ENCODE peak calls at places on chromosomes 11 and 22, in eight cellular contexts. E is right lobe of liver, O is endothelial cell of umbilical vein, N is ovary, I is A549, D is breast epithelium, Y is heart left ventricle, J is stomach. F is an unnamed sample.

GRCh38 chr11:60345489-60345888 is 18.4 kb downstream of the MS4A6E start:
- DNase-seq in J (peak; percentile 46), E (peak; percentile 55), Y (no peak), N (no peak), O (peak; percentile 54), D (no peak), I (no peak), F (no peak)

GRCh38 chr22:29032584-29032983 is 29.0 kb downstream of the C22orf31 start:
- DNase-seq in N (no peak), E (peak; percentile 49), D (no peak), O (peak; percentile 57), I (no peak), Y (no peak), J (peak; percentile 34), F (peak; percentile 47)

GRCh38 chr22:19201858-19202798 is 23.6 kb upstream of the SLC25A1 start:
- DNase-seq in O (no peak), Y (no peak), J (no peak), D (peak; percentile 64), I (no peak), E (peak; percentile 42), N (no peak), F (no peak)

GRCh38 chr11:10561043-10561818 is 7.2 kb downstream of the LYVE1 start:
- DNase-seq in D (no peak), Y (no peak), I (no peak), J (no peak), E (no peak), N (no peak), O (no peak), F (no peak)

GRCh38 chr11:47514825-47515647 is 37.9 kb downstream of the CELF1 start:
- DNase-seq in E (no peak), O (peak; percentile 17), D (no peak), N (no peak), Y (no peak), I (no peak), J (no peak), F (no peak)

GRCh38 chr22:12601870-12602779 is 2925.9 kb upstream of the OR11H1 start:
- DNase-seq in I (no peak), E (no peak), N (no peak), J (peak; percentile 29), Y (peak; percentile 28), D (no peak), O (no peak), F (peak; percentile 87)

GRCh38 chr22:20956258-20957117 is 10.6 kb upstream of the AIFM3 start:
- DNase-seq in E (no peak), Y (no peak), I (peak; percentile 23), O (no peak), J (no peak), N (no peak), D (no peak), F (peak; percentile 43)

GRCh38 chr11:4026389-4026788 is 68.2 kb upstream of the RRM1 start:
- DNase-seq in I (no peak), N (no peak), D (no peak), O (peak; percentile 13), Y (no peak), J (no peak), E (no peak), F (no peak)

GRCh38 chr11:59761985-59762384 is 6.8 kb downstream of the STX3 start:
- DNase-seq in O (no peak), Y (peak; percentile 32), D (no peak), I (no peak), J (no peak), E (no peak), N (no peak), F (no peak)

GRCh38 chr22:19978748-19979147 is 37.1 kb upstream of the TXNRD2 start:
- DNase-seq in D (no peak), E (no peak), Y (no peak), J (no peak), N (no peak), I (no peak), O (no peak), F (peak; percentile 66)

GRCh38 chr11:114316980-114317675 is 20.9 kb downstream of the NNMT start:
- DNase-seq in O (no peak), I (no peak), D (no peak), E (no peak), Y (no peak), J (no peak), N (no peak), F (no peak)

GRCh38 chr22:45515678-45516077 is 13.0 kb downstream of the FBLN1 start:
- DNase-seq in E (no peak), D (no peak), I (no peak), J (no peak), Y (no peak), O (no peak), N (no peak), F (no peak)

GRCh38 chr11:94770563-94771120 is 2.5 kb downstream of the AMOTL1 start:
- DNase-seq in D (no peak), I (no peak), O (no peak), N (no peak), J (no peak), E (no peak), Y (no peak), F (no peak)

GRCh38 chr11:113419426-113420003 is 31.9 kb downstream of the ANKK1 start:
- DNase-seq in Y (no peak), I (no peak), O (no peak), J (no peak), E (no peak), D (no peak), N (no peak), F (no peak)

GRCh38 chr11:126385991-126386728 is 30.7 kb downstream of the ST3GAL4 start:
- DNase-seq in E (no peak), J (no peak), N (no peak), D (peak; percentile 36), I (no peak), Y (no peak), O (no peak), F (no peak)

GRCh38 chr11:1717745-1718144 is 20.8 kb downstream of the KRTAP5-6 start:
- DNase-seq in O (no peak), N (no peak), J (no peak), D (no peak), E (no peak), I (no peak), Y (peak; percentile 33), F (no peak)

GRCh38 chr22:26797910-26798309 is 140.5 kb downstream of the MIAT start:
- DNase-seq in E (no peak), I (peak; percentile 13), N (no peak), D (no peak), O (no peak), J (no peak), Y (no peak), F (no peak)

GRCh38 chr11:121929581-121929980 is 186.4 kb downstream of the BLID start:
- DNase-seq in J (no peak), O (peak; percentile 63), I (no peak), N (peak; percentile 34), Y (peak; percentile 39), D (no peak), E (no peak), F (no peak)

DNA sequence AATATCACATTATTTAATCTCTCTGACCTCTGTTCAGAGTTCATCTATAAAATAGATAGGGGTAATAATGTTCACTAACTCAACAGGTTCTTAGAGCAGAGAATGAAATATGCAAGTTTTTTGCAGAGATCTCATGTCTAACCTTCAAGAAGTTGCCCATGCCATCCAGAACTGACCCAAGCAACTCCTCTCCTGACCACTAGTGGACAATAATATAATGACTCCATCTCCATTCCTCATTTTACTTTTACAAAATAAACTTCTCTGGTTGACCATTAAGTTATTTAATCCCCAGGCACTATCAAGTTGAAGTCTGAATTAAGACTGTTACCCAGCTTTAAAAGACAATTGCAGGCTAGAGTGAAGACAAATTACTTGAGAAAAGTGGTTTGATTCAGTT is 382.6 kb downstream of the KCNA4 start:
- DNase-seq in I (no peak), J (no peak), N (no peak), E (no peak), O (peak; percentile 29), Y (no peak), D (no peak), F (no peak)
- TF ChIP-seq CTCF in I (no peak), J (no peak), N (no peak), E (no peak), O (no peak), Y (peak; percentile 30), D (no peak), F (no peak)

GRCh38 chr22:37518509-37519267 is 527 bp downstream of the CARD10 start:
- DNase-seq in I (no peak), Y (no peak), J (no peak), N (no peak), O (peak; percentile 30), D (no peak), E (peak; percentile 59), F (no peak)
- TF ChIP-seq POLR2A in I (no peak), Y (no peak), J (no peak), N (no peak), O (no peak), D (no peak), E (no peak), F (no peak)

GRCh38 chr22:37288521-37288920 is 6.2 kb downstream of the CYTH4 start:
- DNase-seq in E (no peak), Y (no peak), I (no peak), N (no peak), D (no peak), O (no peak), J (no peak), F (no peak)
- H3K4me1 ChIP-seq in E (no peaks in the 10 kb centered on the region), Y (no peaks in the 10 kb centered on the region), I (no peaks in the 10 kb centered on the region), N (no peaks in the 10 kb centered on the region), D (no peaks in the 10 kb centered on the region), O (no peaks in the 10 kb centered on the region), J (no peaks in the 10 kb centered on the region), F (peaks cover 7% of the 10 kb centered on the region)

DNA sequence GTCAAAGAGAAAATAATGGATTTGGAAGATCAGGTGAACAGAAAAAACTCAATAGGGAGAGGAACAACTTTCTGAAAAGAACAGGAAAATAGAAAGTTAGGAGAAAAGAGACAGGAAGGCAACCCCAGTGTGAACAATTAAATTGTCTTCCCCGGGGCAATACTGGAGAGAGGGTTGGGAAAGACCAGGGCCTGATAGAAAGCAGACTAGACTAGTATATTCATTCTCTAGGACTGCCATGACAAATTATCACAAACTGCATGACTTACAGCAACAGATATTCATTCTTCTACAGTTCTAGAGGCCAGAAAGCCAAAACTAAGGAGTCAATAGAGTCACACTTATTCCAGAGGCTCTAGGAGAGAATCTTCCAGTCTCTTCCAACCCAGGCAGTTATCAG is 482.8 kb downstream of the SOX6 start:
- DNase-seq in E (no peak), Y (no peak), O (no peak), N (no peak), J (no peak), I (no peak), D (no peak), F (no peak)
- TF ChIP-seq CTCF in E (no peak), Y (no peak), O (no peak), N (no peak), J (no peak), I (no peak), D (no peak), F (no peak)

GRCh38 chr11:120224872-120225371 is 14.1 kb downstream of the OAF start:
- DNase-seq in J (no peak), Y (peak; percentile 59), O (peak; percentile 39), N (peak; percentile 48), D (no peak), I (no peak), E (no peak), F (peak; percentile 32)
- TF ChIP-seq POLR2A in J (no peak), Y (no peak), O (no peak), N (no peak), D (no peak), I (no peak), E (no peak), F (no peak)

GRCh38 chr11:65868076-65868667 is 4.4 kb downstream of the EFEMP2 start:
- DNase-seq in Y (no peak), I (no peak), J (no peak), E (no peak), D (no peak), O (no peak), N (peak; percentile 28), F (no peak)
- H3K4me1 ChIP-seq in Y (peaks cover 20% of the 10 kb centered on the region), I (peaks cover 6% of the 10 kb centered on the region), J (peaks cover 42% of the 10 kb centered on the region), E (no peaks in the 10 kb centered on the region), D (peaks cover 10% of the 10 kb centered on the region), O (peaks cover 16% of the 10 kb centered on the region), N (peaks cover 2% of the 10 kb centered on the region), F (peaks cover 35% of the 10 kb centered on the region)